ENCODE peak calls at places on chromosomes 11 and 22, in eight cellular contexts. M is left ventricle myocardium inferior, S is OCI-LY7, K is heart right ventricle, V is neuronal stem cell, T is transverse colon, X is colonic mucosa, E is HCT116. G is an unnamed sample. For H3K9me3, the result is how much of the 10 kb centered on the place peaks cover.

GRCh38 chr11:114262681-114263509 is 33.3 kb upstream of the NNMT start:
- DNase-seq in T (no peak), M (no peak), K (no peak), S (peak), X (no peak), E (peak), V (no peak), G (peak)

GRCh38 chr11:81644239-81644840 is 1089.3 kb downstream of the FAM181B start:
- DNase-seq in S (peak), V (peak), K (no peak), M (no peak), X (no peak), E (peak), T (no peak), G (peak)

GRCh38 chr11:12914401-12914912 is 94.7 kb upstream of the RASSF10 start:
- DNase-seq in V (peak), S (peak), E (no peak), X (peak), K (peak), T (peak), M (peak), G (peak)

GRCh38 chr22:38034278-38034882 is 22.8 kb upstream of the PICK1 start:
- DNase-seq in S (no peak), V (peak), E (peak), X (peak), M (peak), T (peak), K (peak), G (peak)

GRCh38 chr22:38262051-38262795 is 10.6 kb downstream of the TMEM184B start:
- DNase-seq in K (peak), M (peak), V (no peak), X (peak), S (peak), T (peak), E (no peak), G (peak)

GRCh38 chr11:34512810-34513673 is 552 bp downstream of the ELF5 start:
- DNase-seq in X (peak), M (peak), T (peak), S (peak), E (peak), V (peak), K (peak), G (peak)

GRCh38 chr11:75518771-75519653 is 6.7 kb downstream of the GDPD5 start:
- DNase-seq in T (no peak), X (no peak), V (peak), M (no peak), S (no peak), E (no peak), K (no peak), G (no peak)

GRCh38 chr11:109696191-109696897 is 274.4 kb downstream of the C11orf87 start:
- DNase-seq in S (no peak), E (peak), T (no peak), V (no peak), K (no peak), X (no peak), M (no peak), G (no peak)

GRCh38 chr11:80103149-80103859 is 662.5 kb upstream of the TENM4 start:
- DNase-seq in M (no peak), X (no peak), T (no peak), K (no peak), V (no peak), S (no peak), E (no peak), G (no peak)

GRCh38 chr11:59954219-59954847 is 9.5 kb upstream of the OOSP4A start:
- DNase-seq in K (no peak), S (no peak), T (no peak), E (no peak), V (no peak), M (no peak), X (no peak), G (no peak)

GRCh38 chr11:110297082-110297725 is 790 bp upstream of the RDX start:
- DNase-seq in K (no peak), E (no peak), M (no peak), X (no peak), T (no peak), S (no peak), V (no peak), G (no peak)

GRCh38 chr11:44005076-44005800 is 42.5 kb upstream of the ACCSL start:
- DNase-seq in T (no peak), V (peak), M (no peak), K (no peak), X (peak), S (no peak), E (no peak), G (no peak)

GRCh38 chr22:44396021-44396726 is 83.4 kb upstream of the SHISAL1 start:
- DNase-seq in K (no peak), T (no peak), E (no peak), S (no peak), V (no peak), X (no peak), M (peak), G (no peak)

GRCh38 chr11:69166186-69167115 is 10.7 kb downstream of the SMIM38 start:
- DNase-seq in M (peak), X (no peak), V (no peak), S (peak), K (no peak), T (no peak), E (peak), G (no peak)

GRCh38 chr11:2928605-2929510 is at the start of gene PHLDA2:
- DNase-seq in M (peak), E (peak), K (peak), X (peak), S (no peak), V (no peak), T (peak), G (peak)

GRCh38 chr11:68974421-68975194 is 6.2 kb downstream of the MRGPRD start:
- DNase-seq in T (peak), S (peak), E (peak), X (no peak), V (no peak), K (no peak), M (no peak), G (no peak)

GRCh38 chr11:77231800-77232199 is 69.7 kb downstream of the GDPD4 start:
- DNase-seq in E (no peak), T (no peak), X (no peak), V (no peak), K (no peak), S (no peak), M (no peak), G (no peak)

GRCh38 chr11:61554172-61554988 is 26.5 kb downstream of the SYT7 start:
- DNase-seq in M (no peak), T (no peak), V (no peak), E (no peak), S (no peak), K (no peak), X (no peak), G (no peak)

GRCh38 chr11:76005746-76006145 is 190.7 kb downstream of the UVRAG start:
- DNase-seq in K (no peak), M (no peak), E (no peak), S (no peak), T (no peak), X (no peak), V (no peak), G (no peak)

GRCh38 chr11:132605794-132606570 is 926.3 kb downstream of the OPCML start:
- DNase-seq in T (no peak), X (no peak), V (peak), M (no peak), K (no peak), E (no peak), S (no peak), G (no peak)
- H3K9me3 ChIP-seq in T (under half), X (under half), V (under half), M (under half), K (under half), E (under half), S (under half), G (under half)

DNA sequence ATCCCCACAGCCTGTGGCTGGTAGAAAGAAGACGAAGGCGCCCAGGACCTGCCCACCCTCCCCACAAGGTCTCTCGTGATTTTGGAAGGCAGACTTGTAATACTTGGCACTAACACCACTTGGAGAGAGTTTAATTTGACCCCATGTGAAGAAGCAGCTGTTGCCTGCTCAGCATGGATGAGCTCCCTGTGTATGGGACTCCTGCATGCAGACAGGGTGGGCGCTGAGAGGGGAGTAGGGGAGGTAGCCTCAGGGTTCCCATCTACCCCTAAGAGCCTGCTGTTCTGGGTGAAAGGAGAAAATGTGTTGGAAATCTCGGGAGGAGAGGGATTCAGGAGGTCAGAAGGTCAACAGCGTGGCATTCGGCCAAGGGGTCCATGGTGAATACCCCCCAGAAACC is 625.9 kb downstream of the TBC1D22A start:
- DNase-seq in X (no peak), E (no peak), V (no peak), M (no peak), K (no peak), S (no peak), T (no peak), G (no peak)
- H3K9me3 ChIP-seq in X (under half), E (under half), V (under half), M (under half), K (under half), S (under half), T (under half), G (under half)

GRCh38 chr22:47335460-47335859 is 573.0 kb downstream of the TBC1D22A start:
- DNase-seq in V (no peak), E (no peak), X (no peak), M (no peak), T (no peak), S (no peak), K (no peak), G (no peak)
- H3K9me3 ChIP-seq in V (under half), E (under half), X (under half), M (under half), T (under half), S (under half), K (under half), G (under half)

GRCh38 chr11:106495046-106495445 is 417.6 kb downstream of the AASDHPPT start:
- DNase-seq in V (no peak), M (no peak), T (no peak), K (no peak), S (no peak), E (no peak), X (no peak), G (no peak)
- H3K9me3 ChIP-seq in V (under half), M (under half), T (under half), K (under half), S (under half), E (under half), X (under half), G (under half)

GRCh38 chr22:47335958-47336357 is 573.5 kb downstream of the TBC1D22A start:
- DNase-seq in X (no peak), V (no peak), M (no peak), T (no peak), S (no peak), K (no peak), E (no peak), G (no peak)
- H3K9me3 ChIP-seq in X (under half), V (under half), M (under half), T (under half), S (under half), K (under half), E (under half), G (under half)

DNA sequence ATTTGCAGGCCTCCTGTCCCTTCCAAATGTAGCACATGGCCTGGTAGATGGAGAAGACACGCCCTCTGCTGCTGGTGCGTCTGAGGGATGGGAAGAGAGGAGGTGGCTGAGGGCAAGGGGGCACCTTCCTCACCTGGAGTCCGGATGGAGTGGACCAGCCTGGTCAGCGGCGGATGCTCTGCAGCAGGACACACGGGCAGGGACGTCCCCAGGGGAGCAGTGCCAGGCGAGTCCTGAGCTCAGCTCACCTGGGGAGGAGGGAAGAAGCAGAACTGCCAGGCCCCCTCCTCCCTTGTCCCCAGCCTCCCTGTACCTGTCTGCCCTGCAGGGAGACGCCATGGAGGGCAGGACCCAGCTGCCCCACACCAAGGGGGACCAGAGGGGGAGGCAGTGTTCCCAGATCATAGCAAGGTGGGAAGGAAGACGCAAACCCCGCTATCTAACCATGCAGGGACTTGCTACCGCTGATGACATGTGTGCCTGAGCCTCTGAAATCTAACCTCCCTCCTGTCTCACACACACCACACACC is 1495.9 kb downstream of the BRD1 start:
- DNase-seq in E (no peak), S (no peak), T (no peak), M (no peak), X (no peak), K (no peak), V (no peak), G (no peak)
- H3K9me3 ChIP-seq in E (under half), S (under half), T (under half), M (under half), X (under half), K (under half), V (under half), G (under half)